ENCODE peak calls at places on chromosomes 11 and 22, in four cellular contexts. H, M, T and P are unnamed samples. For H3K36me3, the result is how much of the 10 kb centered on the place peaks cover.

GRCh38 chr11:124740277-124740882 is 638 bp downstream of the NRGN start:
- DNase-seq in H (peak), M (no peak), T (no peak), P (peak)

GRCh38 chr11:64885367-64886286 is 7.2 kb upstream of the EHD1 start:
- DNase-seq in H (no peak), M (no peak), T (no peak), P (no peak)

GRCh38 chr11:63277345-63277943 is 34.0 kb upstream of the SLC22A25 start:
- DNase-seq in H (no peak), M (no peak), T (peak), P (no peak)

GRCh38 chr22:40238425-40239344 is 61.0 kb downstream of the TNRC6B start:
- DNase-seq in H (no peak), M (no peak), T (no peak), P (no peak)

GRCh38 chr11:91005458-91005857 is 782.6 kb upstream of the CHORDC1 start:
- DNase-seq in H (no peak), M (no peak), T (no peak), P (no peak)

GRCh38 chr22:44870021-44870420 is 117.6 kb downstream of the ARHGAP8 start:
- DNase-seq in H (no peak), M (no peak), T (peak), P (peak)

GRCh38 chr11:129790131-129790530 is 25.5 kb upstream of the TMEM45B start:
- DNase-seq in H (no peak), M (no peak), T (no peak), P (no peak)

GRCh38 chr11:12088047-12088481 is 22.3 kb upstream of the MICAL2 start:
- DNase-seq in H (peak), M (no peak), T (peak), P (peak)

GRCh38 chr11:2207773-2208621 is 36.4 kb upstream of the TH start:
- DNase-seq in H (no peak), M (peak), T (no peak), P (no peak)

GRCh38 chr11:132126973-132127900 is 756.8 kb downstream of the NTM start:
- DNase-seq in H (no peak), M (peak), T (peak), P (peak)

GRCh38 chr22:50530280-50530856 is 556 bp upstream of the TYMP start:
- DNase-seq in H (peak), M (peak), T (no peak), P (peak)

GRCh38 chr11:63882555-63883242 is 34.3 kb downstream of the RCOR2 start:
- DNase-seq in H (no peak), M (no peak), T (no peak), P (no peak)

GRCh38 chr11:17915500-17916143 is 97.2 kb downstream of the SERGEF start:
- DNase-seq in H (no peak), M (no peak), T (no peak), P (no peak)

GRCh38 chr22:35928273-35928798 is 100.3 kb downstream of the RBFOX2 start:
- DNase-seq in H (no peak), M (no peak), T (no peak), P (no peak)

GRCh38 chr11:124672531-124673215 is 866 bp downstream of the SIAE start:
- DNase-seq in H (no peak), M (no peak), T (no peak), P (no peak)

GRCh38 chr11:122882809-122883681 is 486 bp downstream of the JHY start:
- DNase-seq in H (peak), M (peak), T (peak), P (peak)

GRCh38 chr11:59669611-59670009 is 773 bp upstream of the PATL1 start:
- DNase-seq in H (peak), M (no peak), T (no peak), P (peak)

GRCh38 chr11:61198948-61199523 is 4.3 kb upstream of the PGA3 start:
- DNase-seq in H (no peak), M (no peak), T (no peak), P (no peak)

GRCh38 chr11:67372993-67373915 is at the start of gene CLCF1:
- DNase-seq in H (peak), M (peak), T (peak), P (peak)

GRCh38 chr11:62439785-62440602 is 21.2 kb downstream of the SCGB1A1 start:
- DNase-seq in H (peak), M (no peak), T (no peak), P (no peak)

GRCh38 chr11:60803273-60803936 is 18.3 kb downstream of the MS4A10 start:
- DNase-seq in H (no peak), M (no peak), T (no peak), P (no peak)

GRCh38 chr11:120304526-120304925 is 20.6 kb upstream of the TLCD5 start:
- DNase-seq in H (no peak), M (no peak), T (no peak), P (no peak)

GRCh38 chr22:21947040-21948014 is 5.3 kb downstream of the PPM1F start:
- DNase-seq in H (no peak), M (no peak), T (peak), P (no peak)

GRCh38 chr11:94171693-94172440 is 43.2 kb downstream of the PANX1 start:
- DNase-seq in H (peak), M (peak), T (peak), P (peak)

GRCh38 chr11:125402436-125402835 is 93.6 kb downstream of the FEZ1 start:
- DNase-seq in H (no peak), M (no peak), T (no peak), P (no peak)

GRCh38 chr11:71979094-71979493 is 19.6 kb upstream of the IL18BP start:
- DNase-seq in H (no peak), M (no peak), T (no peak), P (no peak)

GRCh38 chr11:94241896-94242295 is 62.5 kb upstream of the IZUMO1R start:
- DNase-seq in H (no peak), M (no peak), T (no peak), P (no peak)

GRCh38 chr11:134759314-134759713 is 347.3 kb upstream of the B3GAT1 start:
- DNase-seq in H (no peak), M (no peak), T (no peak), P (no peak)

GRCh38 chr11:111384494-111384893 is 5.4 kb upstream of the POU2AF1 start:
- DNase-seq in H (no peak), M (no peak), T (no peak), P (no peak)

GRCh38 chr11:36703055-36703404 is 105.0 kb upstream of the RAG2 start:
- DNase-seq in H (no peak), M (no peak), T (no peak), P (no peak)

GRCh38 chr11:118648291-118648690 is 31.2 kb downstream of the TREH start:
- DNase-seq in H (no peak), M (no peak), T (no peak), P (no peak)
- H3K36me3 ChIP-seq in H (under half), M (under half), T (under half), P (half or more)

GRCh38 chr11:10285148-10285802 is 8.7 kb downstream of the SBF2 start:
- DNase-seq in H (no peak), M (no peak), T (no peak), P (no peak)
- TF ChIP-seq CTCF in H (no peak), M (no peak), T (no peak), P (no peak)

GRCh38 chr11:45187375-45187774 is 40.9 kb downstream of the PRDM11 start:
- DNase-seq in H (no peak), M (no peak), T (no peak), P (no peak)

GRCh38 chr11:45182902-45183301 is 36.5 kb downstream of the PRDM11 start:
- DNase-seq in H (no peak), M (no peak), T (peak), P (peak)

GRCh38 chr11:45188127-45188526 is 41.7 kb downstream of the PRDM11 start:
- DNase-seq in H (no peak), M (no peak), T (no peak), P (no peak)

GRCh38 chr11:45184640-45185039 is 38.2 kb downstream of the PRDM11 start:
- DNase-seq in H (no peak), M (no peak), T (no peak), P (no peak)

GRCh38 chr11:45185228-45185729 is 38.8 kb downstream of the PRDM11 start:
- DNase-seq in H (no peak), M (no peak), T (no peak), P (no peak)
- H3K36me3 ChIP-seq in H (under half), M (under half), T (under half), P (under half)

GRCh38 chr11:7449196-7449840 is 36.0 kb upstream of the OLFML1 start:
- DNase-seq in H (no peak), M (no peak), T (peak), P (peak)

GRCh38 chr11:7451952-7452507 is 33.3 kb upstream of the OLFML1 start:
- DNase-seq in H (no peak), M (no peak), T (no peak), P (no peak)

GRCh38 chr11:7449841-7450214 is 35.5 kb upstream of the OLFML1 start:
- DNase-seq in H (no peak), M (no peak), T (no peak), P (peak)

GRCh38 chr11:7450836-7451235 is 34.5 kb upstream of the OLFML1 start:
- DNase-seq in H (no peak), M (no peak), T (no peak), P (no peak)

DNA sequence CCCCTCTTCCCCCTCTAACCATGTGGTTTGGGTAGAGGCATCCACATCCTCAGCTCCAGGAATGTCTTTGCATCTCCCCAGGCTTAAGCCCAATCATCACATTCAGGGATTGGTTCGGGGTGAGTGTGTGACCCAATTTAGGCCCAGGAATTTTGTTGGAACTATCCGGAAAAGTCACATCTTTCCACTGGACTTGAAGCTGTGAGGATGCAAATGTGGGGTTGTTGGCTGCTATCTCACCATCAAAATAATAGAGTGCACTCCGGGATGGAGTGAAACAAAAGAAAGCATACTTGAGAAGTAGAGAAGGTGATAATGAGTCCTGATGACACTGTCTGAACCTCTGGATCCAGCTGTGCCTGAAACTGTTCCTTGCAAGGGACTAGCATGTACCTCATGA is 33.8 kb upstream of the OLFML1 start:
- DNase-seq in H (no peak), M (no peak), T (no peak), P (no peak)
- TF ChIP-seq CTCF in H (no peak), M (no peak), T (no peak), P (no peak)

GRCh38 chr11:114307524-114308203 is 11.5 kb downstream of the NNMT start:
- DNase-seq in H (peak), M (peak), T (no peak), P (peak)
- H3K36me3 ChIP-seq in H (under half), M (under half), T (under half), P (under half)

GRCh38 chr11:68750197-68750987 is 928 bp downstream of the TESMIN start:
- DNase-seq in H (no peak), M (no peak), T (no peak), P (peak)
- TF ChIP-seq CTCF in H (no peak), M (no peak), T (no peak), P (no peak)

DNA sequence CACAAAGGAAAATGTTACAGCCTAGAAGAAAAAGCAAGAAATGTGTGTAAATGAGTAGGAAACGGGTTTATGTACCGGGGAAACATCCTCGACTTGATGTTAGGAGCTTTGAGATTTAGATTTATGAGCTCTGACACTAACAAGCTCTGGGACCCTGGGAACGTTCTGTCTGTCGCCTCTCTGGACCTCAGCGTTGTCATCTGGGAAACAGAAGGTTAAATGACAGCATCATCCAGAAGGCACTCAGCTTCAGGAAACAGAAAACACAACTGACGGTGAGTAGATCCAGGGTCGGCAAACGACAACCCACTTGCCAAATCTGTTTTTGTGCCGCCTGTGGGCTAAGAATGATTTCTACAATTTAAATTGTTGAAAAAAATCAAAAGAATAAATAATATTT is 46.9 kb upstream of the SYT13 start:
- DNase-seq in H (no peak), M (no peak), T (no peak), P (no peak)
- H3K36me3 ChIP-seq in H (under half), M (under half), T (under half), P (under half)

GRCh38 chr11:116680349-116681125 is 92.2 kb downstream of the BUD13 start:
- DNase-seq in H (no peak), M (no peak), T (no peak), P (no peak)
- TF ChIP-seq CTCF in H (no peak), M (no peak), T (no peak), P (no peak)

GRCh38 chr22:19355413-19356157 is 64.1 kb upstream of the CLTCL1 start:
- DNase-seq in H (no peak), M (no peak), T (no peak), P (no peak)
- H3K36me3 ChIP-seq in H (under half), M (under half), T (half or more), P (half or more)

GRCh38 chr11:22173532-22173931 is 19.4 kb upstream of the ANO5 start:
- DNase-seq in H (no peak), M (no peak), T (no peak), P (no peak)

GRCh38 chr11:22165087-22165486 is 27.8 kb upstream of the ANO5 start:
- DNase-seq in H (no peak), M (no peak), T (no peak), P (no peak)

GRCh38 chr11:22165799-22166548 is 26.9 kb upstream of the ANO5 start:
- DNase-seq in H (no peak), M (no peak), T (no peak), P (no peak)

GRCh38 chr11:22169833-22170232 is 23.1 kb upstream of the ANO5 start:
- DNase-seq in H (no peak), M (no peak), T (no peak), P (no peak)
- TF ChIP-seq CTCF in H (peak), M (peak), T (peak), P (no peak)